ENCODE peak calls at places on chromosomes 4 and X, in seven cellular contexts. One of them, this sample, is unnamed.

GRCh38 chr4:109303141-109303499 is 662 bp upstream of the COL25A1 start:
- DNase-seq in occipital lobe: no peak
- DNase-seq in ELR: no peak
- DNase-seq in H54: no peak
- DNase-seq in T-helper 17 cell: no peak
- DNase-seq in nephron progenitor cell: no peak
- DNase-seq in M059J: peak; percentile 44
- DNase-seq in this sample: no peak

GRCh38 chr4:40196724-40197281 is at the start of gene RHOH:
- DNase-seq in occipital lobe: no peak
- DNase-seq in ELR: no peak
- DNase-seq in H54: no peak
- DNase-seq in T-helper 17 cell: peak; percentile 61
- DNase-seq in nephron progenitor cell: no peak
- DNase-seq in M059J: no peak
- DNase-seq in this sample: peak; percentile 89

GRCh38 chrX:56975611-56976010 is 19.7 kb downstream of the SPIN3 start:
- DNase-seq in occipital lobe: no peak
- DNase-seq in ELR: no peak
- DNase-seq in H54: no peak
- DNase-seq in T-helper 17 cell: no peak
- DNase-seq in nephron progenitor cell: no peak
- DNase-seq in M059J: peak; percentile 27
- DNase-seq in this sample: no peak

GRCh38 chrX:2705461-2705860 is 14.4 kb downstream of the CD99 start:
- DNase-seq in occipital lobe: no peak
- DNase-seq in ELR: no peak
- DNase-seq in H54: no peak
- DNase-seq in T-helper 17 cell: no peak
- DNase-seq in nephron progenitor cell: no peak
- DNase-seq in M059J: no peak
- DNase-seq in this sample: no peak

GRCh38 chr4:147318581-147318980 is 162.3 kb upstream of the EDNRA start:
- DNase-seq in occipital lobe: no peak
- DNase-seq in ELR: no peak
- DNase-seq in H54: no peak
- DNase-seq in T-helper 17 cell: no peak
- DNase-seq in nephron progenitor cell: no peak
- DNase-seq in M059J: peak; percentile 34
- DNase-seq in this sample: no peak

GRCh38 chr4:10984815-10985214 is 300.2 kb upstream of the CLNK start:
- DNase-seq in occipital lobe: no peak
- DNase-seq in ELR: no peak
- DNase-seq in H54: no peak
- DNase-seq in T-helper 17 cell: no peak
- DNase-seq in nephron progenitor cell: no peak
- DNase-seq in M059J: no peak
- DNase-seq in this sample: no peak

GRCh38 chrX:662126-662525 is 31.5 kb downstream of the SHOX start:
- DNase-seq in occipital lobe: no peak
- DNase-seq in ELR: no peak
- DNase-seq in H54: no peak
- DNase-seq in T-helper 17 cell: no peak
- DNase-seq in nephron progenitor cell: no peak
- DNase-seq in M059J: no peak
- DNase-seq in this sample: no peak

GRCh38 chrX:81202989-81203388 is 1.1 kb downstream of the SH3BGRL start:
- DNase-seq in occipital lobe: no peak
- DNase-seq in ELR: no peak
- DNase-seq in H54: no peak
- DNase-seq in T-helper 17 cell: no peak
- DNase-seq in nephron progenitor cell: no peak
- DNase-seq in M059J: no peak
- DNase-seq in this sample: peak; percentile 54

GRCh38 chrX:37302569-37302968 is 46.6 kb upstream of the PRRG1 start:
- DNase-seq in occipital lobe: no peak
- DNase-seq in ELR: peak; percentile 6
- DNase-seq in H54: no peak
- DNase-seq in T-helper 17 cell: no peak
- DNase-seq in nephron progenitor cell: no peak
- DNase-seq in M059J: peak; percentile 32
- DNase-seq in this sample: peak; percentile 56

GRCh38 chrX:2325076-2325784 is 175.5 kb downstream of the DHRSX start:
- DNase-seq in occipital lobe: no peak
- DNase-seq in ELR: no peak
- DNase-seq in H54: no peak
- DNase-seq in T-helper 17 cell: no peak
- DNase-seq in nephron progenitor cell: peak; percentile 70
- DNase-seq in M059J: no peak
- DNase-seq in this sample: no peak

GRCh38 chr4:148770848-148771247 is 328.6 kb upstream of the NR3C2 start:
- DNase-seq in occipital lobe: no peak
- DNase-seq in ELR: peak; percentile 33
- DNase-seq in H54: no peak
- DNase-seq in T-helper 17 cell: no peak
- DNase-seq in nephron progenitor cell: no peak
- DNase-seq in M059J: no peak
- DNase-seq in this sample: no peak

GRCh38 chr4:38314663-38315062 is 349.3 kb upstream of the KLF3 start:
- DNase-seq in occipital lobe: no peak
- DNase-seq in ELR: no peak
- DNase-seq in H54: no peak
- DNase-seq in T-helper 17 cell: no peak
- DNase-seq in nephron progenitor cell: no peak
- DNase-seq in M059J: peak; percentile 43
- DNase-seq in this sample: no peak

GRCh38 chr4:184649971-184650855 is 675 bp downstream of the PRIMPOL start:
- DNase-seq in occipital lobe: no peak
- DNase-seq in ELR: peak; percentile 63
- DNase-seq in H54: no peak
- DNase-seq in T-helper 17 cell: no peak
- DNase-seq in nephron progenitor cell: peak; percentile 24
- DNase-seq in M059J: peak; percentile 42
- DNase-seq in this sample: peak; percentile 64

GRCh38 chrX:140180585-140180984 is 215.3 kb upstream of the CXorf66 start:
- DNase-seq in occipital lobe: no peak
- DNase-seq in ELR: peak; percentile 89
- DNase-seq in H54: no peak
- DNase-seq in T-helper 17 cell: no peak
- DNase-seq in nephron progenitor cell: no peak
- DNase-seq in M059J: peak; percentile 93
- DNase-seq in this sample: no peak

GRCh38 chr4:98203406-98204235 is 57.6 kb upstream of the RAP1GDS1 start:
- DNase-seq in occipital lobe: no peak
- DNase-seq in ELR: no peak
- DNase-seq in H54: no peak
- DNase-seq in T-helper 17 cell: no peak
- DNase-seq in nephron progenitor cell: no peak
- DNase-seq in M059J: no peak
- DNase-seq in this sample: peak; percentile 49

GRCh38 chrX:10079155-10079711 is 77.5 kb upstream of the CLCN4 start:
- DNase-seq in occipital lobe: no peak
- DNase-seq in ELR: no peak
- DNase-seq in H54: no peak
- DNase-seq in T-helper 17 cell: no peak
- DNase-seq in nephron progenitor cell: no peak
- DNase-seq in M059J: no peak
- DNase-seq in this sample: no peak

GRCh38 chrX:77415161-77415560 is 32.0 kb upstream of the FGF16 start:
- DNase-seq in occipital lobe: no peak
- DNase-seq in ELR: peak; percentile 17
- DNase-seq in H54: no peak
- DNase-seq in T-helper 17 cell: no peak
- DNase-seq in nephron progenitor cell: no peak
- DNase-seq in M059J: peak; percentile 53
- DNase-seq in this sample: no peak

GRCh38 chr4:73911746-73912145 is 42.6 kb downstream of the CXCL1 start:
- DNase-seq in occipital lobe: no peak
- DNase-seq in ELR: no peak
- DNase-seq in H54: no peak
- DNase-seq in T-helper 17 cell: no peak
- DNase-seq in nephron progenitor cell: no peak
- DNase-seq in M059J: no peak
- DNase-seq in this sample: no peak

GRCh38 chrX:102832661-102833060 is 104.4 kb upstream of the RAB40AL start:
- DNase-seq in occipital lobe: peak; percentile 46
- DNase-seq in ELR: peak; percentile 73
- DNase-seq in H54: peak; percentile 51
- DNase-seq in T-helper 17 cell: no peak
- DNase-seq in nephron progenitor cell: no peak
- DNase-seq in M059J: peak; percentile 93
- DNase-seq in this sample: no peak

GRCh38 chrX:136780738-136781137 is at the start of gene ARHGEF6:
- DNase-seq in occipital lobe: no peak
- DNase-seq in ELR: peak; percentile 38
- DNase-seq in H54: no peak
- DNase-seq in T-helper 17 cell: no peak
- DNase-seq in nephron progenitor cell: no peak
- DNase-seq in M059J: peak; percentile 50
- DNase-seq in this sample: peak; percentile 87

GRCh38 chrX:47748576-47748975 is 88.1 kb upstream of the ZNF81 start:
- DNase-seq in occipital lobe: no peak
- DNase-seq in ELR: no peak
- DNase-seq in H54: no peak
- DNase-seq in T-helper 17 cell: no peak
- DNase-seq in nephron progenitor cell: no peak
- DNase-seq in M059J: no peak
- DNase-seq in this sample: no peak

GRCh38 chrX:13373027-13373806 is 53.4 kb upstream of the ATXN3L start:
- DNase-seq in occipital lobe: no peak
- DNase-seq in ELR: no peak
- DNase-seq in H54: no peak
- DNase-seq in T-helper 17 cell: no peak
- DNase-seq in nephron progenitor cell: no peak
- DNase-seq in M059J: peak; percentile 68
- DNase-seq in this sample: no peak

GRCh38 chrX:29229802-29230201 is 642.6 kb downstream of the IL1RAPL1 start:
- DNase-seq in occipital lobe: no peak
- DNase-seq in ELR: peak; percentile 6
- DNase-seq in H54: no peak
- DNase-seq in T-helper 17 cell: no peak
- DNase-seq in nephron progenitor cell: no peak
- DNase-seq in M059J: peak; percentile 67
- DNase-seq in this sample: no peak

GRCh38 chr4:101818362-101818761 is 27.8 kb downstream of the BANK1 start:
- DNase-seq in occipital lobe: no peak
- DNase-seq in ELR: peak; percentile 27
- DNase-seq in H54: no peak
- DNase-seq in T-helper 17 cell: no peak
- DNase-seq in nephron progenitor cell: no peak
- DNase-seq in M059J: peak; percentile 49
- DNase-seq in this sample: peak; percentile 4

GRCh38 chr4:153529646-153530045 is 63.5 kb downstream of the TMEM131L start:
- DNase-seq in occipital lobe: no peak
- DNase-seq in ELR: no peak
- DNase-seq in H54: no peak
- DNase-seq in T-helper 17 cell: no peak
- DNase-seq in nephron progenitor cell: no peak
- DNase-seq in M059J: no peak
- DNase-seq in this sample: no peak

GRCh38 chr4:78776031-78776728 is at the start of gene BMP2K:
- DNase-seq in occipital lobe: peak; percentile 76
- DNase-seq in ELR: peak; percentile 79
- DNase-seq in H54: peak; percentile 61
- DNase-seq in T-helper 17 cell: peak; percentile 64
- DNase-seq in nephron progenitor cell: peak; percentile 89
- DNase-seq in M059J: peak; percentile 60
- DNase-seq in this sample: no peak

GRCh38 chr4:54067163-54067562 is 2.8 kb upstream of the CHIC2 start:
- DNase-seq in occipital lobe: no peak
- DNase-seq in ELR: peak; percentile 86
- DNase-seq in H54: no peak
- DNase-seq in T-helper 17 cell: no peak
- DNase-seq in nephron progenitor cell: no peak
- DNase-seq in M059J: peak; percentile 86
- DNase-seq in this sample: no peak

GRCh38 chr4:108544504-108544903 is 75.9 kb upstream of the RPL34 start:
- DNase-seq in occipital lobe: no peak
- DNase-seq in ELR: peak; percentile 73
- DNase-seq in H54: no peak
- DNase-seq in T-helper 17 cell: no peak
- DNase-seq in nephron progenitor cell: no peak
- DNase-seq in M059J: peak; percentile 2
- DNase-seq in this sample: peak; percentile 11

GRCh38 chr4:12724520-12724919 is 759.6 kb downstream of the RAB28 start:
- DNase-seq in occipital lobe: no peak
- DNase-seq in ELR: peak; percentile 12
- DNase-seq in H54: no peak
- DNase-seq in T-helper 17 cell: no peak
- DNase-seq in nephron progenitor cell: no peak
- DNase-seq in M059J: peak; percentile 2
- DNase-seq in this sample: peak; percentile 43

GRCh38 chrX:47245156-47245555 is 12.3 kb downstream of the USP11 start:
- DNase-seq in occipital lobe: no peak
- DNase-seq in ELR: no peak
- DNase-seq in H54: no peak
- DNase-seq in T-helper 17 cell: no peak
- DNase-seq in nephron progenitor cell: no peak
- DNase-seq in M059J: no peak
- DNase-seq in this sample: no peak

GRCh38 chr4:121072836-121073362 is 564 bp upstream of the NDNF start:
- DNase-seq in occipital lobe: no peak
- DNase-seq in ELR: no peak
- DNase-seq in H54: no peak
- DNase-seq in T-helper 17 cell: no peak
- DNase-seq in nephron progenitor cell: peak; percentile 58
- DNase-seq in M059J: no peak
- DNase-seq in this sample: no peak

GRCh38 chr4:184814686-184815045 is 11.1 kb downstream of the ACSL1 start:
- DNase-seq in occipital lobe: no peak
- DNase-seq in ELR: peak; percentile 17
- DNase-seq in H54: no peak
- DNase-seq in T-helper 17 cell: no peak
- DNase-seq in nephron progenitor cell: no peak
- DNase-seq in M059J: peak; percentile 39
- DNase-seq in this sample: no peak

GRCh38 chr4:145494666-145495065 is 13.0 kb downstream of the SMAD1 start:
- DNase-seq in occipital lobe: no peak
- DNase-seq in ELR: no peak
- DNase-seq in H54: no peak
- DNase-seq in T-helper 17 cell: no peak
- DNase-seq in nephron progenitor cell: no peak
- DNase-seq in M059J: no peak
- DNase-seq in this sample: peak; percentile 28

GRCh38 chrX:30196322-30196721 is 19.0 kb upstream of the MAGEB2 start:
- DNase-seq in occipital lobe: no peak
- DNase-seq in ELR: peak; percentile 2
- DNase-seq in H54: no peak
- DNase-seq in T-helper 17 cell: no peak
- DNase-seq in nephron progenitor cell: no peak
- DNase-seq in M059J: peak; percentile 44
- DNase-seq in this sample: peak; percentile 5

GRCh38 chrX:1400731-1401471 is 9.0 kb upstream of the SLC25A6 start:
- DNase-seq in occipital lobe: no peak
- DNase-seq in ELR: no peak
- DNase-seq in H54: no peak
- DNase-seq in T-helper 17 cell: no peak
- DNase-seq in nephron progenitor cell: no peak
- DNase-seq in M059J: no peak
- DNase-seq in this sample: no peak

GRCh38 chr4:96593422-96593821 is 753.5 kb downstream of the PDHA2 start:
- DNase-seq in occipital lobe: no peak
- DNase-seq in ELR: no peak
- DNase-seq in H54: no peak
- DNase-seq in T-helper 17 cell: no peak
- DNase-seq in nephron progenitor cell: no peak
- DNase-seq in M059J: peak; percentile 6
- DNase-seq in this sample: no peak

GRCh38 chrX:109742722-109743121 is 9.7 kb upstream of the ACSL4 start:
- DNase-seq in occipital lobe: no peak
- DNase-seq in ELR: no peak
- DNase-seq in H54: no peak
- DNase-seq in T-helper 17 cell: no peak
- DNase-seq in nephron progenitor cell: no peak
- DNase-seq in M059J: no peak
- DNase-seq in this sample: no peak

GRCh38 chr4:47837582-47838294 is at the start of gene CORIN:
- DNase-seq in occipital lobe: no peak
- DNase-seq in ELR: peak; percentile 11
- DNase-seq in H54: no peak
- DNase-seq in T-helper 17 cell: peak; percentile 13
- DNase-seq in nephron progenitor cell: peak; percentile 7
- DNase-seq in M059J: no peak
- DNase-seq in this sample: peak; percentile 26

This sample was measured in KBM-7.